ENCODE peak calls at places on chromosomes 13 and 19, in eight cellular contexts. One of them, this sample, is unnamed.

GRCh38 chr13:113040597-113041292 is 64.8 kb upstream of the F7 start:
- DNase-seq in GM10248: no peak
- DNase-seq in H9: no peak
- DNase-seq in neural crest cell: no peak
- DNase-seq in AG09309: no peak
- DNase-seq in heart right ventricle: no peak
- DNase-seq in WTC11: no peak
- DNase-seq in upper lobe of right lung: no peak
- DNase-seq in this sample: no peak

GRCh38 chr19:1632462-1633268 is 19.8 kb downstream of the TCF3 start:
- DNase-seq in H9: no peak
- DNase-seq in heart right ventricle: no peak
- DNase-seq in GM10248: no peak
- DNase-seq in AG09309: no peak
- DNase-seq in upper lobe of right lung: no peak
- DNase-seq in WTC11: no peak
- DNase-seq in neural crest cell: no peak
- DNase-seq in this sample: no peak

GRCh38 chr19:31535691-31536460 is 186.6 kb upstream of the TSHZ3 start:
- DNase-seq in GM10248: no peak
- DNase-seq in heart right ventricle: no peak
- DNase-seq in WTC11: no peak
- DNase-seq in AG09309: no peak
- DNase-seq in upper lobe of right lung: no peak
- DNase-seq in neural crest cell: no peak
- DNase-seq in H9: no peak
- DNase-seq in this sample: no peak

GRCh38 chr19:35030257-35031071 is at the start of gene SCN1B:
- DNase-seq in H9: peak
- DNase-seq in AG09309: no peak
- DNase-seq in upper lobe of right lung: peak
- DNase-seq in heart right ventricle: peak
- DNase-seq in WTC11: peak
- DNase-seq in GM10248: peak
- DNase-seq in neural crest cell: peak
- DNase-seq in this sample: peak

GRCh38 chr19:37306383-37306963 is 64.4 kb upstream of the ZNF527 start:
- DNase-seq in AG09309: no peak
- DNase-seq in upper lobe of right lung: no peak
- DNase-seq in heart right ventricle: no peak
- DNase-seq in GM10248: no peak
- DNase-seq in H9: no peak
- DNase-seq in neural crest cell: no peak
- DNase-seq in WTC11: no peak
- DNase-seq in this sample: no peak

GRCh38 chr13:36787181-36787580 is 31.8 kb upstream of the RFXAP start:
- DNase-seq in AG09309: no peak
- DNase-seq in GM10248: no peak
- DNase-seq in H9: peak
- DNase-seq in neural crest cell: no peak
- DNase-seq in upper lobe of right lung: no peak
- DNase-seq in heart right ventricle: no peak
- DNase-seq in WTC11: no peak
- DNase-seq in this sample: no peak

GRCh38 chr19:44212865-44213346 is 574 bp downstream of the ZNF227 start:
- DNase-seq in GM10248: no peak
- DNase-seq in upper lobe of right lung: no peak
- DNase-seq in neural crest cell: no peak
- DNase-seq in WTC11: no peak
- DNase-seq in heart right ventricle: peak
- DNase-seq in H9: no peak
- DNase-seq in AG09309: no peak
- DNase-seq in this sample: peak

GRCh38 chr13:35855531-35856019 is 275.6 kb downstream of the DCLK1 start:
- DNase-seq in upper lobe of right lung: no peak
- DNase-seq in H9: peak
- DNase-seq in heart right ventricle: no peak
- DNase-seq in neural crest cell: no peak
- DNase-seq in AG09309: no peak
- DNase-seq in WTC11: peak
- DNase-seq in GM10248: no peak
- DNase-seq in this sample: no peak

GRCh38 chr13:65959305-65959704 is 1270.8 kb downstream of the PCDH9 start:
- DNase-seq in AG09309: peak
- DNase-seq in upper lobe of right lung: no peak
- DNase-seq in WTC11: no peak
- DNase-seq in neural crest cell: no peak
- DNase-seq in heart right ventricle: no peak
- DNase-seq in GM10248: no peak
- DNase-seq in H9: no peak
- DNase-seq in this sample: peak

GRCh38 chr13:91817250-91817649 is 418.8 kb downstream of the GPC5 start:
- DNase-seq in upper lobe of right lung: no peak
- DNase-seq in heart right ventricle: no peak
- DNase-seq in GM10248: no peak
- DNase-seq in AG09309: no peak
- DNase-seq in WTC11: no peak
- DNase-seq in neural crest cell: no peak
- DNase-seq in H9: no peak
- DNase-seq in this sample: no peak
- TF ChIP-seq CTCF in upper lobe of right lung: peak
- TF ChIP-seq CTCF in heart right ventricle: peak
- TF ChIP-seq CTCF in GM10248: peak
- TF ChIP-seq CTCF in AG09309: no peak
- TF ChIP-seq CTCF in WTC11: no peak
- TF ChIP-seq CTCF in neural crest cell: peak
- TF ChIP-seq CTCF in H9: no peak
- TF ChIP-seq CTCF in this sample: no peak

GRCh38 chr13:27857271-27857670 is 62.5 kb upstream of the PDX1 start:
- DNase-seq in upper lobe of right lung: no peak
- DNase-seq in heart right ventricle: no peak
- DNase-seq in GM10248: no peak
- DNase-seq in WTC11: no peak
- DNase-seq in H9: no peak
- DNase-seq in neural crest cell: no peak
- DNase-seq in AG09309: no peak
- DNase-seq in this sample: no peak

GRCh38 chr13:27860743-27861142 is 59.1 kb upstream of the PDX1 start:
- DNase-seq in heart right ventricle: no peak
- DNase-seq in AG09309: no peak
- DNase-seq in H9: no peak
- DNase-seq in neural crest cell: no peak
- DNase-seq in WTC11: no peak
- DNase-seq in GM10248: no peak
- DNase-seq in upper lobe of right lung: no peak
- DNase-seq in this sample: no peak

GRCh38 chr13:27855381-27855780 is 63.1 kb downstream of the GSX1 start:
- DNase-seq in AG09309: no peak
- DNase-seq in upper lobe of right lung: no peak
- DNase-seq in WTC11: no peak
- DNase-seq in neural crest cell: no peak
- DNase-seq in heart right ventricle: no peak
- DNase-seq in H9: no peak
- DNase-seq in GM10248: no peak
- DNase-seq in this sample: no peak

GRCh38 chr13:27861165-27861564 is 58.6 kb upstream of the PDX1 start:
- DNase-seq in upper lobe of right lung: no peak
- DNase-seq in WTC11: no peak
- DNase-seq in H9: no peak
- DNase-seq in neural crest cell: no peak
- DNase-seq in AG09309: no peak
- DNase-seq in GM10248: no peak
- DNase-seq in heart right ventricle: no peak
- DNase-seq in this sample: no peak

GRCh38 chr13:27858046-27858445 is 61.8 kb upstream of the PDX1 start:
- DNase-seq in upper lobe of right lung: no peak
- DNase-seq in GM10248: no peak
- DNase-seq in WTC11: no peak
- DNase-seq in H9: no peak
- DNase-seq in heart right ventricle: no peak
- DNase-seq in neural crest cell: no peak
- DNase-seq in AG09309: no peak
- DNase-seq in this sample: no peak
- TF ChIP-seq CTCF in upper lobe of right lung: no peak
- TF ChIP-seq CTCF in GM10248: no peak
- TF ChIP-seq CTCF in WTC11: no peak
- TF ChIP-seq CTCF in H9: no peak
- TF ChIP-seq CTCF in heart right ventricle: no peak
- TF ChIP-seq CTCF in neural crest cell: no peak
- TF ChIP-seq CTCF in AG09309: no peak
- TF ChIP-seq CTCF in this sample: no peak

GRCh38 chr19:40136818-40137217 is 46.1 kb upstream of the ZNF780A start:
- DNase-seq in upper lobe of right lung: no peak
- DNase-seq in H9: no peak
- DNase-seq in WTC11: no peak
- DNase-seq in heart right ventricle: no peak
- DNase-seq in neural crest cell: no peak
- DNase-seq in GM10248: no peak
- DNase-seq in AG09309: no peak
- DNase-seq in this sample: no peak
- TF ChIP-seq CTCF in upper lobe of right lung: no peak
- TF ChIP-seq CTCF in H9: no peak
- TF ChIP-seq CTCF in WTC11: no peak
- TF ChIP-seq CTCF in heart right ventricle: no peak
- TF ChIP-seq CTCF in neural crest cell: no peak
- TF ChIP-seq CTCF in GM10248: no peak
- TF ChIP-seq CTCF in AG09309: no peak
- TF ChIP-seq CTCF in this sample: no peak

GRCh38 chr19:53466726-53467125 is 807 bp upstream of the ZNF813 start:
- DNase-seq in AG09309: no peak
- DNase-seq in neural crest cell: no peak
- DNase-seq in GM10248: no peak
- DNase-seq in WTC11: no peak
- DNase-seq in H9: peak
- DNase-seq in heart right ventricle: no peak
- DNase-seq in upper lobe of right lung: no peak
- DNase-seq in this sample: no peak
- TF ChIP-seq CTCF in AG09309: no peak
- TF ChIP-seq CTCF in neural crest cell: no peak
- TF ChIP-seq CTCF in GM10248: no peak
- TF ChIP-seq CTCF in WTC11: no peak
- TF ChIP-seq CTCF in H9: peak
- TF ChIP-seq CTCF in heart right ventricle: no peak
- TF ChIP-seq CTCF in upper lobe of right lung: no peak
- TF ChIP-seq CTCF in this sample: no peak

GRCh38 chr19:57583521-57584416 is at the start of gene ZIK1:
- DNase-seq in upper lobe of right lung: peak
- DNase-seq in H9: peak
- DNase-seq in heart right ventricle: peak
- DNase-seq in GM10248: peak
- DNase-seq in AG09309: peak
- DNase-seq in WTC11: peak
- DNase-seq in neural crest cell: peak
- DNase-seq in this sample: peak

GRCh38 chr19:57576661-57577060 is 2.0 kb downstream of the ZNF416 start:
- DNase-seq in heart right ventricle: no peak
- DNase-seq in H9: no peak
- DNase-seq in neural crest cell: no peak
- DNase-seq in GM10248: no peak
- DNase-seq in AG09309: no peak
- DNase-seq in upper lobe of right lung: no peak
- DNase-seq in WTC11: no peak
- DNase-seq in this sample: no peak

GRCh38 chr19:57583104-57583520 is 833 bp upstream of the ZIK1 start:
- DNase-seq in H9: peak
- DNase-seq in neural crest cell: no peak
- DNase-seq in GM10248: no peak
- DNase-seq in upper lobe of right lung: no peak
- DNase-seq in heart right ventricle: no peak
- DNase-seq in AG09309: no peak
- DNase-seq in WTC11: no peak
- DNase-seq in this sample: no peak

DNA sequence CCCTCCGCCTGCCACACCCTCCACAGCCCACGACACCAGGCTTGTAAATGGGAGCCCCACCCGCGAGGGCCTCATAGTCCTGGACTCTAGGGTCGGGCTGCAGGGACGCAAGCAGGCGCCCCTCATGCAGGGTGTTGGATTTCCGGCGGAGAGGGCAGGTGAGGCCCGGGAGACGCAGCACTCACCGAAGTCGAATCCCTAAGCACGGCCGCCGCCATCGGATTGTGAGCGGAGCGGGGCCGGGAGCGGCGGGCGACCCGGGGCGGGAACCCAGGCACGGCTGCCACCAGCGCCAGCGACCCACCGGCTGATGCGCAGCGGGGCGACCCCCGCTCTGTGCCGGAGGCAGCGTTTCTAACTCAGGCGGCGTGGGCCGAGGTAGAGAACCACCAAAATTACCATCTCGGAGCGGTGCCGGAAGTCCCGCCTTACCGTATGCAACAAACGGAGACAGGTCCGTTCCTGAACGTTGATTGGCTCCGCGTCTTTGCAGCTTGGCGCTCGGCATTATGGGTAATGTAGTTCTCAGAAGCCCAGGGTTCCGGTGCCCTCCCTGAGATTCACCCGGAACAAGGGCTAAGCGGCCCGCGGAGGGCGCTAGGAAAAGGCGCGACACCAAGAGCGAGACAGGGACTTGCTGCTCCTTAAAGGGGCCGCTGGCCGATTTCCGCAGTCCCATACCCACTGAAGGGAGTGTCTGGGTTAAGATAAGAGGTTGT is at the start of gene ZNF416:
- DNase-seq in GM10248: peak
- DNase-seq in neural crest cell: peak
- DNase-seq in upper lobe of right lung: peak
- DNase-seq in H9: peak
- DNase-seq in heart right ventricle: peak
- DNase-seq in AG09309: peak
- DNase-seq in WTC11: peak
- DNase-seq in this sample: peak
- TF ChIP-seq CTCF in GM10248: peak
- TF ChIP-seq CTCF in neural crest cell: no peak
- TF ChIP-seq CTCF in upper lobe of right lung: peak
- TF ChIP-seq CTCF in H9: peak
- TF ChIP-seq CTCF in heart right ventricle: peak
- TF ChIP-seq CTCF in AG09309: peak
- TF ChIP-seq CTCF in WTC11: no peak
- TF ChIP-seq CTCF in this sample: peak

GRCh38 chr13:109782823-109783411 is 3.5 kb downstream of the IRS2 start:
- DNase-seq in neural crest cell: no peak
- DNase-seq in GM10248: no peak
- DNase-seq in upper lobe of right lung: no peak
- DNase-seq in AG09309: no peak
- DNase-seq in heart right ventricle: no peak
- DNase-seq in WTC11: no peak
- DNase-seq in H9: no peak
- DNase-seq in this sample: no peak
- TF ChIP-seq CTCF in neural crest cell: no peak
- TF ChIP-seq CTCF in GM10248: no peak
- TF ChIP-seq CTCF in upper lobe of right lung: no peak
- TF ChIP-seq CTCF in AG09309: no peak
- TF ChIP-seq CTCF in heart right ventricle: no peak
- TF ChIP-seq CTCF in WTC11: no peak
- TF ChIP-seq CTCF in H9: no peak
- TF ChIP-seq CTCF in this sample: no peak

GRCh38 chr13:54301085-54301484 is 1272.5 kb downstream of the OLFM4 start:
- DNase-seq in GM10248: no peak
- DNase-seq in WTC11: no peak
- DNase-seq in H9: no peak
- DNase-seq in neural crest cell: no peak
- DNase-seq in AG09309: no peak
- DNase-seq in heart right ventricle: no peak
- DNase-seq in upper lobe of right lung: no peak
- DNase-seq in this sample: no peak
- TF ChIP-seq CTCF in GM10248: no peak
- TF ChIP-seq CTCF in WTC11: no peak
- TF ChIP-seq CTCF in H9: peak
- TF ChIP-seq CTCF in neural crest cell: no peak
- TF ChIP-seq CTCF in AG09309: no peak
- TF ChIP-seq CTCF in heart right ventricle: no peak
- TF ChIP-seq CTCF in upper lobe of right lung: no peak
- TF ChIP-seq CTCF in this sample: no peak